ENCODE peak calls at places on chromosomes 4 and X, in five cellular contexts. One of them, this sample, is unnamed.

GRCh38 chrX:139892512-139892911 is 40.3 kb downstream of the ATP11C start:
- DNase-seq in SW480: no peak
- DNase-seq in posterior vena cava: no peak
- DNase-seq in left cardiac atrium: no peak
- DNase-seq in lung: no peak
- DNase-seq in this sample: no peak

GRCh38 chrX:41334866-41335589 is 1.1 kb downstream of the DDX3X start:
- DNase-seq in SW480: peak; percentile 60
- DNase-seq in posterior vena cava: peak; percentile 90
- DNase-seq in left cardiac atrium: peak; percentile 76
- DNase-seq in lung: peak; percentile 56
- DNase-seq in this sample: peak; percentile 79

GRCh38 chrX:19800821-19801220 is 86.6 kb downstream of the SH3KBP1 start:
- DNase-seq in SW480: no peak
- DNase-seq in posterior vena cava: no peak
- DNase-seq in left cardiac atrium: no peak
- DNase-seq in lung: no peak
- DNase-seq in this sample: no peak

GRCh38 chr4:48409203-48409602 is 67.9 kb downstream of the SLAIN2 start:
- DNase-seq in SW480: no peak
- DNase-seq in posterior vena cava: no peak
- DNase-seq in left cardiac atrium: no peak
- DNase-seq in lung: no peak
- DNase-seq in this sample: no peak

GRCh38 chr4:16916719-16917337 is 18.4 kb upstream of the LDB2 start:
- DNase-seq in SW480: peak; percentile 62
- DNase-seq in posterior vena cava: no peak
- DNase-seq in left cardiac atrium: no peak
- DNase-seq in lung: no peak
- DNase-seq in this sample: peak; percentile 34

GRCh38 chr4:113335771-113336170 is 286.3 kb downstream of the ANK2 start:
- DNase-seq in SW480: no peak
- DNase-seq in posterior vena cava: peak; percentile 50
- DNase-seq in left cardiac atrium: no peak
- DNase-seq in lung: no peak
- DNase-seq in this sample: no peak

GRCh38 chr4:41506071-41506470 is 31.9 kb upstream of the LIMCH1 start:
- DNase-seq in SW480: no peak
- DNase-seq in posterior vena cava: no peak
- DNase-seq in left cardiac atrium: no peak
- DNase-seq in lung: no peak
- DNase-seq in this sample: no peak

GRCh38 chr4:123785515-123785914 is 388.9 kb downstream of the SPRY1 start:
- DNase-seq in SW480: no peak
- DNase-seq in posterior vena cava: peak; percentile 89
- DNase-seq in left cardiac atrium: peak; percentile 63
- DNase-seq in lung: peak; percentile 42
- DNase-seq in this sample: no peak

GRCh38 chr4:127781303-127782024 is 658 bp upstream of the HSPA4L start:
- DNase-seq in SW480: no peak
- DNase-seq in posterior vena cava: peak; percentile 89
- DNase-seq in left cardiac atrium: peak; percentile 75
- DNase-seq in lung: no peak
- DNase-seq in this sample: peak; percentile 76

GRCh38 chr4:117796677-117797076 is 237.6 kb upstream of the NDST3 start:
- DNase-seq in SW480: peak; percentile 11
- DNase-seq in posterior vena cava: no peak
- DNase-seq in left cardiac atrium: no peak
- DNase-seq in lung: no peak
- DNase-seq in this sample: no peak

GRCh38 chr4:184850431-184851199 is 24.8 kb upstream of the ACSL1 start:
- DNase-seq in SW480: no peak
- DNase-seq in posterior vena cava: no peak
- DNase-seq in left cardiac atrium: no peak
- DNase-seq in lung: no peak
- DNase-seq in this sample: no peak

GRCh38 chrX:109831326-109831985 is 98.4 kb upstream of the ACSL4 start:
- DNase-seq in SW480: no peak
- DNase-seq in posterior vena cava: no peak
- DNase-seq in left cardiac atrium: no peak
- DNase-seq in lung: no peak
- DNase-seq in this sample: no peak

GRCh38 chr4:18077808-18078207 is 56.3 kb upstream of the LCORL start:
- DNase-seq in SW480: peak; percentile 82
- DNase-seq in posterior vena cava: no peak
- DNase-seq in left cardiac atrium: no peak
- DNase-seq in lung: no peak
- DNase-seq in this sample: no peak

GRCh38 chr4:166501941-166502382 is 628.9 kb downstream of the TLL1 start:
- DNase-seq in SW480: no peak
- DNase-seq in posterior vena cava: peak; percentile 58
- DNase-seq in left cardiac atrium: no peak
- DNase-seq in lung: no peak
- DNase-seq in this sample: peak; percentile 49

GRCh38 chr4:156169011-156169410 is 215.3 kb upstream of the CTSO start:
- DNase-seq in SW480: peak; percentile 42
- DNase-seq in posterior vena cava: peak; percentile 78
- DNase-seq in left cardiac atrium: peak; percentile 27
- DNase-seq in lung: peak; percentile 29
- DNase-seq in this sample: no peak

GRCh38 chrX:146831994-146832393 is 17.4 kb upstream of the CXorf51A start:
- DNase-seq in SW480: no peak
- DNase-seq in posterior vena cava: peak; percentile 46
- DNase-seq in left cardiac atrium: no peak
- DNase-seq in lung: no peak
- DNase-seq in this sample: no peak

GRCh38 chr4:149291463-149291862 is 524.2 kb downstream of the IQCM start:
- DNase-seq in SW480: no peak
- DNase-seq in posterior vena cava: no peak
- DNase-seq in left cardiac atrium: no peak
- DNase-seq in lung: no peak
- DNase-seq in this sample: no peak

GRCh38 chr4:1356181-1356998 is 9.4 kb downstream of the UVSSA start:
- DNase-seq in SW480: peak; percentile 46
- DNase-seq in posterior vena cava: no peak
- DNase-seq in left cardiac atrium: peak; percentile 72
- DNase-seq in lung: peak; percentile 59
- DNase-seq in this sample: no peak

GRCh38 chr4:184822356-184822755 is 3.4 kb downstream of the ACSL1 start:
- DNase-seq in SW480: no peak
- DNase-seq in posterior vena cava: no peak
- DNase-seq in left cardiac atrium: no peak
- DNase-seq in lung: no peak
- DNase-seq in this sample: no peak

GRCh38 chrX:153769865-153770605 is 6.0 kb downstream of the PLXNB3 start:
- DNase-seq in SW480: no peak
- DNase-seq in posterior vena cava: no peak
- DNase-seq in left cardiac atrium: no peak
- DNase-seq in lung: no peak
- DNase-seq in this sample: no peak

GRCh38 chr4:25160714-25161598 is 707 bp upstream of the SEPSECS start:
- DNase-seq in SW480: peak; percentile 65
- DNase-seq in posterior vena cava: no peak
- DNase-seq in left cardiac atrium: no peak
- DNase-seq in lung: no peak
- DNase-seq in this sample: no peak

GRCh38 chrX:3811331-3812311 is 98.2 kb upstream of the PRKX start:
- DNase-seq in SW480: peak; percentile 51
- DNase-seq in posterior vena cava: no peak
- DNase-seq in left cardiac atrium: no peak
- DNase-seq in lung: no peak
- DNase-seq in this sample: peak; percentile 6

GRCh38 chr4:15711762-15712161 is 8.9 kb downstream of the BST1 start:
- DNase-seq in SW480: no peak
- DNase-seq in posterior vena cava: no peak
- DNase-seq in left cardiac atrium: no peak
- DNase-seq in lung: no peak
- DNase-seq in this sample: no peak

GRCh38 chr4:25088342-25088952 is 57.7 kb upstream of the LGI2 start:
- DNase-seq in SW480: no peak
- DNase-seq in posterior vena cava: peak; percentile 83
- DNase-seq in left cardiac atrium: peak; percentile 51
- DNase-seq in lung: no peak
- DNase-seq in this sample: no peak

GRCh38 chr4:53281438-53281837 is 84.4 kb downstream of the SCFD2 start:
- DNase-seq in SW480: no peak
- DNase-seq in posterior vena cava: no peak
- DNase-seq in left cardiac atrium: no peak
- DNase-seq in lung: no peak
- DNase-seq in this sample: no peak

GRCh38 chrX:22462959-22463358 is 190.2 kb downstream of the CBLL2 start:
- DNase-seq in SW480: no peak
- DNase-seq in posterior vena cava: no peak
- DNase-seq in left cardiac atrium: no peak
- DNase-seq in lung: no peak
- DNase-seq in this sample: no peak

GRCh38 chr4:42865572-42866189 is 26.8 kb upstream of the GRXCR1 start:
- DNase-seq in SW480: peak; percentile 31
- DNase-seq in posterior vena cava: no peak
- DNase-seq in left cardiac atrium: no peak
- DNase-seq in lung: peak; percentile 63
- DNase-seq in this sample: no peak

GRCh38 chrX:72475952-72476668 is 96.5 kb downstream of the HDAC8 start:
- DNase-seq in SW480: no peak
- DNase-seq in posterior vena cava: no peak
- DNase-seq in left cardiac atrium: no peak
- DNase-seq in lung: no peak
- DNase-seq in this sample: no peak

GRCh38 chr4:27098034-27098433 is 237.4 kb downstream of the STIM2 start:
- DNase-seq in SW480: no peak
- DNase-seq in posterior vena cava: no peak
- DNase-seq in left cardiac atrium: no peak
- DNase-seq in lung: no peak
- DNase-seq in this sample: no peak

GRCh38 chr4:157043131-157043530 is 32.8 kb upstream of the GLRB start:
- DNase-seq in SW480: peak; percentile 1
- DNase-seq in posterior vena cava: no peak
- DNase-seq in left cardiac atrium: no peak
- DNase-seq in lung: no peak
- DNase-seq in this sample: no peak

GRCh38 chr4:182067828-182068227 is 175.4 kb upstream of the TENM3 start:
- DNase-seq in SW480: no peak
- DNase-seq in posterior vena cava: no peak
- DNase-seq in left cardiac atrium: no peak
- DNase-seq in lung: no peak
- DNase-seq in this sample: no peak

This sample was measured in pancreas.